ENCODE peak calls at places on chromosomes 12 and 14, in five cellular contexts. M is GM23338, J is heart left ventricle, H is HCT116, A is pancreas. Q is an unnamed sample.

GRCh38 chr14:97290065-97290464 is 492.9 kb downstream of the VRK1 start:
- DNase-seq in M (no peak), J (no peak), H (no peak), A (no peak), Q (no peak)

GRCh38 chr14:94129111-94129757 is at the start of gene IFI27L2:
- DNase-seq in M (peak; percentile 92), J (peak; percentile 86), H (peak; percentile 59), A (no peak), Q (peak; percentile 74)

GRCh38 chr12:115966376-115966775 is 311.1 kb downstream of the MED13L start:
- DNase-seq in M (no peak), J (no peak), H (no peak), A (no peak), Q (no peak)

GRCh38 chr12:9906888-9907287 is 25.3 kb downstream of the CLEC2A start:
- DNase-seq in M (no peak), J (no peak), H (no peak), A (no peak), Q (peak; percentile 29)

GRCh38 chr14:37590096-37590809 is 4.8 kb downstream of the FOXA1 start:
- DNase-seq in M (no peak), J (no peak), H (no peak), A (no peak), Q (no peak)

GRCh38 chr14:72024043-72024407 is 91.8 kb downstream of the RGS6 start:
- DNase-seq in M (peak; percentile 83), J (peak; percentile 20), H (peak; percentile 65), A (no peak), Q (peak; percentile 13)

GRCh38 chr12:50104614-50105366 is 982 bp downstream of the GPD1 start:
- DNase-seq in M (no peak), J (no peak), H (no peak), A (no peak), Q (no peak)

GRCh38 chr12:31928246-31929139 is 30.7 kb upstream of the RESF1 start:
- DNase-seq in M (no peak), J (no peak), H (no peak), A (no peak), Q (peak; percentile 16)

GRCh38 chr12:125346361-125346760 is 281.1 kb downstream of the AACS start:
- DNase-seq in M (peak; percentile 73), J (no peak), H (no peak), A (no peak), Q (no peak)

GRCh38 chr12:45779936-45780335 is 50.4 kb downstream of the ARID2 start:
- DNase-seq in M (no peak), J (no peak), H (no peak), A (no peak), Q (no peak)

GRCh38 chr12:18141583-18141982 is 51.6 kb upstream of the RERGL start:
- DNase-seq in M (no peak), J (no peak), H (no peak), A (no peak), Q (peak; percentile 40)

GRCh38 chr12:45322810-45323209 is 106.9 kb downstream of the ANO6 start:
- DNase-seq in M (no peak), J (no peak), H (no peak), A (no peak), Q (no peak)

GRCh38 chr14:101980700-101981099 is 16.3 kb downstream of the DYNC1H1 start:
- DNase-seq in M (no peak), J (peak; percentile 43), H (peak; percentile 73), A (no peak), Q (peak; percentile 94)

GRCh38 chr12:122023339-122024131 is 1.9 kb downstream of the BCL7A start:
- DNase-seq in M (peak; percentile 50), J (peak; percentile 80), H (peak; percentile 42), A (peak; percentile 94), Q (peak; percentile 57)

GRCh38 chr14:50452285-50452684 is 55.6 kb upstream of the CDKL1 start:
- DNase-seq in M (no peak), J (no peak), H (no peak), A (no peak), Q (no peak)

GRCh38 chr14:61183486-61183885 is 97.7 kb downstream of the TMEM30B start:
- DNase-seq in M (no peak), J (no peak), H (no peak), A (no peak), Q (no peak)

GRCh38 chr12:98478606-98479005 is 36.8 kb upstream of the TMPO start:
- DNase-seq in M (no peak), J (no peak), H (no peak), A (no peak), Q (peak; percentile 82)

GRCh38 chr12:49533331-49533730 is 5.5 kb upstream of the KCNH3 start:
- DNase-seq in M (no peak), J (no peak), H (no peak), A (no peak), Q (no peak)

GRCh38 chr12:54662028-54662427 is 13.9 kb upstream of the DCD start:
- DNase-seq in M (no peak), J (no peak), H (no peak), A (no peak), Q (no peak)

GRCh38 chr12:56953314-56953713 is 4.1 kb downstream of the RDH16 start:
- DNase-seq in M (no peak), J (no peak), H (no peak), A (no peak), Q (no peak)

GRCh38 chr12:34388636-34389377 is 366.5 kb downstream of the ALG10 start:
- DNase-seq in M (no peak), J (no peak), H (no peak), A (peak; percentile 42), Q (no peak)

GRCh38 chr12:118356809-118357326 is 15.8 kb downstream of the TAOK3 start:
- DNase-seq in M (no peak), J (no peak), H (no peak), A (no peak), Q (peak; percentile 80)

GRCh38 chr14:94555991-94556390 is 5.3 kb upstream of the SERPINA4 start:
- DNase-seq in M (no peak), J (no peak), H (no peak), A (no peak), Q (no peak)

GRCh38 chr12:55051197-55051920 is 31.6 kb downstream of the NEUROD4 start:
- DNase-seq in M (peak; percentile 51), J (no peak), H (no peak), A (no peak), Q (no peak)

GRCh38 chr14:83757896-83758295 is 1772.0 kb upstream of the FLRT2 start:
- DNase-seq in M (no peak), J (no peak), H (no peak), A (no peak), Q (no peak)

DNA sequence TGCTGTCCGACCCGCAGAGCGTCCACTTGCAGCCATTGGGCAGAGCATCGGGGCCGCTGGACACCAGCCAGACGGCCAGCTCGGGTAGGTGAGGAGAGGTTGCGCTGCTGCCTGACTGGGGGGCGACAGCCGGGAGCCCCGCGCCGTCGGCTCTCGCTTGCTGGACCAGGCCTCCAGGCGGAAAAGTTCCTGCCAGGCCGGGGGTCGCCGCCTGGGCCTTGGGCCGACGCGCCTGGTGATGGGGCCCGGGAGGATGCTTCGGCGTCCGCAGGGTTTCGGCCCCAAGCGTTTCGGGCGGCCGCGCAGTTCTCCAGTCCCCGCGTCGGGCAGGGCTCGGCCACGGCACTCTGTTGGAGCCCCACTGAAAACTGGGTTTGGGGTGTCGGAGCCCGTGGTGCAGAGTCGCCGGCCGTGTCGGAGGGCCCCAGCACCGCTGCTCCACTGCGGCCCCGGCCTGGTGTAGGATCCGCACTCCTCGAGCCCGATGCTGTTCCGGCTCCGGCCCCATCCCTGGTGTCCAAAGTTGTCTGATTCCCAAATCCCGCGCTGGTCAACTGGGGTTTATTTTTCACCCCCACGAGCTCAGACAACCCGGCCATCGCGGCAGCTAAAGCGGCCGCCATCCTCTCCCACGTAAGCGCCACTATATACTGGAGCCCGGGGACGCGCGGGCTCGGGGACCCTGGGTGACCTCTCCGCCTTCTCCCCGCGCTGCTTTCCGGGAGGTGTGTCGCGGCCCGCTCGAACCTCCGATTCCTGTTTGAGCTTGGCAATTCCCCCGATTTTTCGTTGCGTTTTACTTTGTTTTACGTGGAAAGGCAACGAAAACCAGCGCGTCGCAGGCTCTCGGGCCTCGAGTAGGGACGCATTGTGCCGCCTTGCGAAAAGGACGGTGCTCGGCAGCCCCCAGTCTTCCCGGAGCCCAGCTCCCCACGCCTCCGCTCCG is 872 bp downstream of the VSX2 start:
- DNase-seq in M (peak; percentile 60), J (no peak), H (no peak), A (no peak), Q (no peak)
- H3K27me3 ChIP-seq in M (peaks cover 85% of the 10 kb centered on the region), J (peaks cover 67% of the 10 kb centered on the region), H (no peaks in the 10 kb centered on the region), A (no peaks in the 10 kb centered on the region), Q (peaks cover 93% of the 10 kb centered on the region)

DNA sequence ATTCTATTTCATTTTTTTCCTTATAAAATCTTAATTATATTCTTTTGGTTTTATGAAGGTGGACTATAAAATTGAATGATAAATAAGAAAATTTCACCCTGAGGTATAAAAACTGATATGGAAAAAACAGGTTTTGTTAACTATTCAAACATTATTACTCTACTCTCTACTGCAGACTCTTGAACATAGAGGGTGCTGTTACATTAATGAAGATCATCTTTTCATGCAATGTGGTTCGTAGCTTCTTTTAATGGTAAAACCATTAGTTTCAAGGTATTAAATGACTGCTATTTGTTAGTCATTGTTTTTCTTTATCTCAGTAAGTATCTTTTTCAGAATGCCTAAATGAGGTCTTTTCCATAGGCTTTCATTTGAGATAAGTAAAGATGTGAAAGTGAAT is 510.4 kb downstream of the SLC16A7 start:
- DNase-seq in M (no peak), J (no peak), H (no peak), A (no peak), Q (no peak)
- TF ChIP-seq CTCF in M (peak; percentile 32), J (no peak), H (peak; percentile 19), A (no peak), Q (peak; percentile 70)

GRCh38 chr12:6768385-6769002 is 2.3 kb downstream of the PTMS start:
- DNase-seq in M (peak; percentile 39), J (no peak), H (no peak), A (no peak), Q (no peak)

GRCh38 chr12:6765634-6766581 is at the start of gene PTMS:
- DNase-seq in M (peak; percentile 94), J (peak; percentile 88), H (peak; percentile 83), A (peak; percentile 90), Q (peak; percentile 79)

GRCh38 chr12:6767592-6768384 is 1.6 kb downstream of the PTMS start:
- DNase-seq in M (peak; percentile 15), J (no peak), H (no peak), A (no peak), Q (no peak)

GRCh38 chr12:6766651-6767300 is 613 bp downstream of the PTMS start:
- DNase-seq in M (peak; percentile 93), J (peak; percentile 87), H (no peak), A (peak; percentile 89), Q (no peak)

DNA sequence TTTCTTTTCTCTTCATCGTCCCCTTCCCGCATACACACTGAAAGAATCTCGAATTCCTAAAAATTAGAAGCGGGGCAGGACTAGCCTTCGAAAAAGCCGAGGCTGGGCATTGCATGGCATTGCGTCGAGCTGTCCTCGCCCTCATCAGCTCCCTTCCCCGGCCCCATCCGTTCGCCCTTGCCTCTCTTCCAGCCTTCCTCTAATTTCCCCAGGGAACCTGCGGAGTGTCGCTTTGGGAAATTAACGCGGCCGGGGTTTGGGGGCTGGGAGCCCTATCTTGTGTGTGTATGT is 1.1 kb downstream of the PTMS start:
- DNase-seq in M (peak; percentile 60), J (no peak), H (no peak), A (no peak), Q (no peak)
- H3K27me3 ChIP-seq in M (peaks cover 20% of the 10 kb centered on the region), J (no peaks in the 10 kb centered on the region), H (no peaks in the 10 kb centered on the region), A (no peaks in the 10 kb centered on the region), Q (no peaks in the 10 kb centered on the region)

DNA sequence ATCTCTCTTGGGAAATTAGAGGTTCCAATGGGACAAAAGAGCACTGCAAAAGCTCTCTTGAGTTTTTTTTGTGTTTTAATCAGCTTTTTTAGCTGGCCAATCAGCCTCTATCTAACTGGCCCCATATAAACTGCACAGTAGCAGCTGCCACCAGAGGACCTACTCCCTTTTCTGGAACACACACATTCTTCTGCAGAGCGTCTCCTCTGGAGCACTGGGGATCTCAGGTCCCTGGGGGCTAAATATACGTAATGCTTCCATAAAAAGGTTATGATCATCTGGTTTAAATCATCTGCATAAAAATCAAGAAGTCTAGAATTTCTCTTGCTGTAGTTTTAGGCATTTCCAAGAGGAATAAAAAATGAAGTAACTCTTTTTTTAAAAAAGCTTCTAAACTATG is 32.3 kb downstream of the TSPAN8 start:
- DNase-seq in M (no peak), J (no peak), H (no peak), A (no peak), Q (no peak)
- TF ChIP-seq CTCF in M (no peak), J (no peak), H (no peak), A (no peak), Q (no peak)

Q was measured in foreskin keratinocyte.